ENCODE peak calls at places on chromosomes 16 and 17, in six cellular contexts. One of them, this sample, is unnamed. For H3K4me1, the result is how much of the 10 kb centered on the place peaks cover.

GRCh38 chr17:2975469-2975958 is 87.9 kb downstream of the OR1D5 start:
- DNase-seq in naive thymus-derived CD4-positive, alpha-beta T cell: no peak
- DNase-seq in CD4-positive, alpha-beta memory T cell: no peak
- DNase-seq in OCI-LY7: no peak
- DNase-seq in GM23248: no peak
- DNase-seq in CD8-positive, alpha-beta memory T cell: no peak
- DNase-seq in this sample: no peak

GRCh38 chr17:63985387-63986140 is 12.6 kb upstream of the PRR29 start:
- DNase-seq in naive thymus-derived CD4-positive, alpha-beta T cell: no peak
- DNase-seq in CD4-positive, alpha-beta memory T cell: no peak
- DNase-seq in OCI-LY7: no peak
- DNase-seq in GM23248: no peak
- DNase-seq in CD8-positive, alpha-beta memory T cell: no peak
- DNase-seq in this sample: no peak

GRCh38 chr17:63838586-63839184 is 3.8 kb downstream of the SMARCD2 start:
- DNase-seq in naive thymus-derived CD4-positive, alpha-beta T cell: no peak
- DNase-seq in CD4-positive, alpha-beta memory T cell: no peak
- DNase-seq in OCI-LY7: no peak
- DNase-seq in GM23248: peak
- DNase-seq in CD8-positive, alpha-beta memory T cell: no peak
- DNase-seq in this sample: no peak

GRCh38 chr17:76811028-76811427 is 57.2 kb upstream of the MGAT5B start:
- DNase-seq in naive thymus-derived CD4-positive, alpha-beta T cell: no peak
- DNase-seq in CD4-positive, alpha-beta memory T cell: no peak
- DNase-seq in OCI-LY7: no peak
- DNase-seq in GM23248: no peak
- DNase-seq in CD8-positive, alpha-beta memory T cell: no peak
- DNase-seq in this sample: no peak

GRCh38 chr16:54873081-54873480 is 57.6 kb upstream of the IRX5 start:
- DNase-seq in naive thymus-derived CD4-positive, alpha-beta T cell: no peak
- DNase-seq in CD4-positive, alpha-beta memory T cell: no peak
- DNase-seq in OCI-LY7: no peak
- DNase-seq in GM23248: peak
- DNase-seq in CD8-positive, alpha-beta memory T cell: no peak
- DNase-seq in this sample: no peak

GRCh38 chr17:82376042-82376730 is 4.6 kb downstream of the UTS2R start:
- DNase-seq in naive thymus-derived CD4-positive, alpha-beta T cell: no peak
- DNase-seq in CD4-positive, alpha-beta memory T cell: no peak
- DNase-seq in OCI-LY7: no peak
- DNase-seq in GM23248: no peak
- DNase-seq in CD8-positive, alpha-beta memory T cell: no peak
- DNase-seq in this sample: no peak

GRCh38 chr17:17204041-17204591 is 2.0 kb downstream of the PLD6 start:
- DNase-seq in naive thymus-derived CD4-positive, alpha-beta T cell: no peak
- DNase-seq in CD4-positive, alpha-beta memory T cell: no peak
- DNase-seq in OCI-LY7: no peak
- DNase-seq in GM23248: no peak
- DNase-seq in CD8-positive, alpha-beta memory T cell: peak
- DNase-seq in this sample: no peak

GRCh38 chr17:38746893-38747384 is 1.2 kb downstream of the PCGF2 start:
- DNase-seq in naive thymus-derived CD4-positive, alpha-beta T cell: no peak
- DNase-seq in CD4-positive, alpha-beta memory T cell: no peak
- DNase-seq in OCI-LY7: peak
- DNase-seq in GM23248: peak
- DNase-seq in CD8-positive, alpha-beta memory T cell: no peak
- DNase-seq in this sample: no peak

GRCh38 chr16:79510879-79511278 is 89.7 kb downstream of the MAF start:
- DNase-seq in naive thymus-derived CD4-positive, alpha-beta T cell: no peak
- DNase-seq in CD4-positive, alpha-beta memory T cell: no peak
- DNase-seq in OCI-LY7: no peak
- DNase-seq in GM23248: no peak
- DNase-seq in CD8-positive, alpha-beta memory T cell: no peak
- DNase-seq in this sample: no peak

GRCh38 chr17:79174905-79175856 is 100.6 kb downstream of the ENGASE start:
- DNase-seq in naive thymus-derived CD4-positive, alpha-beta T cell: no peak
- DNase-seq in CD4-positive, alpha-beta memory T cell: no peak
- DNase-seq in OCI-LY7: no peak
- DNase-seq in GM23248: peak
- DNase-seq in CD8-positive, alpha-beta memory T cell: no peak
- DNase-seq in this sample: no peak

GRCh38 chr17:10114931-10115535 is 83.4 kb downstream of the GAS7 start:
- DNase-seq in naive thymus-derived CD4-positive, alpha-beta T cell: peak
- DNase-seq in CD4-positive, alpha-beta memory T cell: peak
- DNase-seq in OCI-LY7: peak
- DNase-seq in GM23248: peak
- DNase-seq in CD8-positive, alpha-beta memory T cell: peak
- DNase-seq in this sample: peak

GRCh38 chr16:84085774-84086173 is 31.0 kb downstream of the MBTPS1 start:
- DNase-seq in naive thymus-derived CD4-positive, alpha-beta T cell: no peak
- DNase-seq in CD4-positive, alpha-beta memory T cell: no peak
- DNase-seq in OCI-LY7: peak
- DNase-seq in GM23248: no peak
- DNase-seq in CD8-positive, alpha-beta memory T cell: no peak
- DNase-seq in this sample: peak
- H3K4me1 ChIP-seq in naive thymus-derived CD4-positive, alpha-beta T cell: under half
- H3K4me1 ChIP-seq in CD4-positive, alpha-beta memory T cell: under half
- H3K4me1 ChIP-seq in OCI-LY7: half or more
- H3K4me1 ChIP-seq in GM23248: under half
- H3K4me1 ChIP-seq in CD8-positive, alpha-beta memory T cell: under half
- H3K4me1 ChIP-seq in this sample: under half

GRCh38 chr17:27532269-27533067 is 76.2 kb downstream of the KSR1 start:
- DNase-seq in naive thymus-derived CD4-positive, alpha-beta T cell: no peak
- DNase-seq in CD4-positive, alpha-beta memory T cell: no peak
- DNase-seq in OCI-LY7: no peak
- DNase-seq in GM23248: no peak
- DNase-seq in CD8-positive, alpha-beta memory T cell: no peak
- DNase-seq in this sample: no peak

GRCh38 chr17:27526603-27527002 is 70.4 kb downstream of the KSR1 start:
- DNase-seq in naive thymus-derived CD4-positive, alpha-beta T cell: peak
- DNase-seq in CD4-positive, alpha-beta memory T cell: no peak
- DNase-seq in OCI-LY7: no peak
- DNase-seq in GM23248: peak
- DNase-seq in CD8-positive, alpha-beta memory T cell: no peak
- DNase-seq in this sample: no peak

GRCh38 chr17:27530791-27531391 is 74.6 kb downstream of the KSR1 start:
- DNase-seq in naive thymus-derived CD4-positive, alpha-beta T cell: no peak
- DNase-seq in CD4-positive, alpha-beta memory T cell: no peak
- DNase-seq in OCI-LY7: no peak
- DNase-seq in GM23248: no peak
- DNase-seq in CD8-positive, alpha-beta memory T cell: no peak
- DNase-seq in this sample: no peak

GRCh38 chr17:27531469-27531948 is 75.3 kb downstream of the KSR1 start:
- DNase-seq in naive thymus-derived CD4-positive, alpha-beta T cell: no peak
- DNase-seq in CD4-positive, alpha-beta memory T cell: no peak
- DNase-seq in OCI-LY7: no peak
- DNase-seq in GM23248: no peak
- DNase-seq in CD8-positive, alpha-beta memory T cell: no peak
- DNase-seq in this sample: no peak

GRCh38 chr17:27529230-27529796 is 73.1 kb downstream of the KSR1 start:
- DNase-seq in naive thymus-derived CD4-positive, alpha-beta T cell: no peak
- DNase-seq in CD4-positive, alpha-beta memory T cell: no peak
- DNase-seq in OCI-LY7: peak
- DNase-seq in GM23248: no peak
- DNase-seq in CD8-positive, alpha-beta memory T cell: no peak
- DNase-seq in this sample: no peak
- H3K4me1 ChIP-seq in naive thymus-derived CD4-positive, alpha-beta T cell: under half
- H3K4me1 ChIP-seq in CD4-positive, alpha-beta memory T cell: under half
- H3K4me1 ChIP-seq in OCI-LY7: under half
- H3K4me1 ChIP-seq in GM23248: under half
- H3K4me1 ChIP-seq in CD8-positive, alpha-beta memory T cell: under half
- H3K4me1 ChIP-seq in this sample: under half

GRCh38 chr17:50059256-50059655 is 3.3 kb downstream of the ITGA3 start:
- DNase-seq in naive thymus-derived CD4-positive, alpha-beta T cell: no peak
- DNase-seq in CD4-positive, alpha-beta memory T cell: no peak
- DNase-seq in OCI-LY7: no peak
- DNase-seq in GM23248: no peak
- DNase-seq in CD8-positive, alpha-beta memory T cell: no peak
- DNase-seq in this sample: no peak
- H3K4me1 ChIP-seq in naive thymus-derived CD4-positive, alpha-beta T cell: under half
- H3K4me1 ChIP-seq in CD4-positive, alpha-beta memory T cell: under half
- H3K4me1 ChIP-seq in OCI-LY7: under half
- H3K4me1 ChIP-seq in GM23248: half or more
- H3K4me1 ChIP-seq in CD8-positive, alpha-beta memory T cell: under half
- H3K4me1 ChIP-seq in this sample: under half

DNA sequence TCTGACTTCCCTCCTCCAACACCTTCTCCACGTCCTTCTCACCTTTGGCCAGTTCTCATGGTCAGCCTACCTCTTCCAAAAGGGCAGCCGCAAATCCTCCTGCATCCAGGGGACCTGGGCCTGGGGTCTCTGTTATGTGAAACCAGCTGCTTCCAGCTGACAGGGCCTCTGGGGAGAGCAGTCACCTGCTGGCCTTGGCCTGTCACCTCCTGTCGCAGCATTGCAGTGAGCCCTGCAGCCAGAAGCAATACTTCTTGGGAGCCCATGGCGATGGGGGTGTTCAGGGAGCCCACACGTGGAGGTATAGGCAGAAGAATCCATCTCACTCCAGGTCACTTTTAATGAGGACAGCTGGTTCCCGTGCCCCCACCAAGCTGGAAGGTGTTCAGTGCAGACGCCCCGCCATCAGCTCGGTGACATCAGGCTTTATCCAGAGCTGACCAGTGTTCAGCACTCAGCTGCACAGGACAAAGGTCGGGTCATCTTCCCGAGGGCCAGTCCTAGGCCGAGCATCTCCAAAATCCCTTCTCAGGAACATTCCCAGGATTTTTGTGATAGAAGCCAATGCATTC is 1.7 kb upstream of the SLC47A2 start:
- DNase-seq in naive thymus-derived CD4-positive, alpha-beta T cell: no peak
- DNase-seq in CD4-positive, alpha-beta memory T cell: no peak
- DNase-seq in OCI-LY7: no peak
- DNase-seq in GM23248: no peak
- DNase-seq in CD8-positive, alpha-beta memory T cell: no peak
- DNase-seq in this sample: no peak
- H3K4me1 ChIP-seq in naive thymus-derived CD4-positive, alpha-beta T cell: under half
- H3K4me1 ChIP-seq in CD4-positive, alpha-beta memory T cell: under half
- H3K4me1 ChIP-seq in OCI-LY7: under half
- H3K4me1 ChIP-seq in GM23248: under half
- H3K4me1 ChIP-seq in CD8-positive, alpha-beta memory T cell: under half
- H3K4me1 ChIP-seq in this sample: under half

GRCh38 chr17:7238418-7239090 is 703 bp downstream of the PHF23 start:
- DNase-seq in naive thymus-derived CD4-positive, alpha-beta T cell: no peak
- DNase-seq in CD4-positive, alpha-beta memory T cell: no peak
- DNase-seq in OCI-LY7: peak
- DNase-seq in GM23248: peak
- DNase-seq in CD8-positive, alpha-beta memory T cell: peak
- DNase-seq in this sample: peak

GRCh38 chr17:7236808-7237207 is 2.4 kb downstream of the PHF23 start:
- DNase-seq in naive thymus-derived CD4-positive, alpha-beta T cell: no peak
- DNase-seq in CD4-positive, alpha-beta memory T cell: no peak
- DNase-seq in OCI-LY7: no peak
- DNase-seq in GM23248: no peak
- DNase-seq in CD8-positive, alpha-beta memory T cell: no peak
- DNase-seq in this sample: no peak

GRCh38 chr17:7235693-7236665 is 1.7 kb upstream of the DVL2 start:
- DNase-seq in naive thymus-derived CD4-positive, alpha-beta T cell: no peak
- DNase-seq in CD4-positive, alpha-beta memory T cell: no peak
- DNase-seq in OCI-LY7: no peak
- DNase-seq in GM23248: peak
- DNase-seq in CD8-positive, alpha-beta memory T cell: no peak
- DNase-seq in this sample: no peak

GRCh38 chr17:7237761-7238417 is 1.4 kb downstream of the PHF23 start:
- DNase-seq in naive thymus-derived CD4-positive, alpha-beta T cell: peak
- DNase-seq in CD4-positive, alpha-beta memory T cell: peak
- DNase-seq in OCI-LY7: peak
- DNase-seq in GM23248: peak
- DNase-seq in CD8-positive, alpha-beta memory T cell: peak
- DNase-seq in this sample: peak

DNA sequence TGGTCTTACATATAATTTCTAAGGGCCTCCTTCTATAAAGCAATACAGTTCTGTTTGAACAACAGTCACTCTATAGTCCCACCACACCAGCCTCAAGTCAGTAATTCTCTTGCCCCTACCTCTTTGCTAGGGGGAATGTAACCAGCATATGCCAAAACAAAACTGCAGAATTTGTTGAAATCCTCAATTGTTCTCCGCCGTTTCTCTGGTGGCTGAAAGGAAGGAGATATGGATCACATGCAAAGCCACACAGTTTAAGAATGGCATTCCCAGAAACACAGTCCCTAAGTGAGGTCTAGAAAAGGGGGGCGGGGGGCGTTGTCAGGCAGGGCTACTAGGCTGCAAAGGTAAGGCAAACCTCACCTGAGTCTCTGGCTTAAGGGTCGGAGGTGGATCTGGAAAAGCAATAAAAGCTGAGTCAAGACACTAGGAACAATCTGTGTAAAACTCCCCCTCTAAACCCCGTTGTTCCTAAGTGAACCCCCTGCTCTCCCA is 1.9 kb downstream of the PHF23 start:
- DNase-seq in naive thymus-derived CD4-positive, alpha-beta T cell: no peak
- DNase-seq in CD4-positive, alpha-beta memory T cell: no peak
- DNase-seq in OCI-LY7: no peak
- DNase-seq in GM23248: no peak
- DNase-seq in CD8-positive, alpha-beta memory T cell: no peak
- DNase-seq in this sample: no peak
- H3K4me1 ChIP-seq in naive thymus-derived CD4-positive, alpha-beta T cell: under half
- H3K4me1 ChIP-seq in CD4-positive, alpha-beta memory T cell: half or more
- H3K4me1 ChIP-seq in OCI-LY7: half or more
- H3K4me1 ChIP-seq in GM23248: under half
- H3K4me1 ChIP-seq in CD8-positive, alpha-beta memory T cell: half or more
- H3K4me1 ChIP-seq in this sample: half or more

DNA sequence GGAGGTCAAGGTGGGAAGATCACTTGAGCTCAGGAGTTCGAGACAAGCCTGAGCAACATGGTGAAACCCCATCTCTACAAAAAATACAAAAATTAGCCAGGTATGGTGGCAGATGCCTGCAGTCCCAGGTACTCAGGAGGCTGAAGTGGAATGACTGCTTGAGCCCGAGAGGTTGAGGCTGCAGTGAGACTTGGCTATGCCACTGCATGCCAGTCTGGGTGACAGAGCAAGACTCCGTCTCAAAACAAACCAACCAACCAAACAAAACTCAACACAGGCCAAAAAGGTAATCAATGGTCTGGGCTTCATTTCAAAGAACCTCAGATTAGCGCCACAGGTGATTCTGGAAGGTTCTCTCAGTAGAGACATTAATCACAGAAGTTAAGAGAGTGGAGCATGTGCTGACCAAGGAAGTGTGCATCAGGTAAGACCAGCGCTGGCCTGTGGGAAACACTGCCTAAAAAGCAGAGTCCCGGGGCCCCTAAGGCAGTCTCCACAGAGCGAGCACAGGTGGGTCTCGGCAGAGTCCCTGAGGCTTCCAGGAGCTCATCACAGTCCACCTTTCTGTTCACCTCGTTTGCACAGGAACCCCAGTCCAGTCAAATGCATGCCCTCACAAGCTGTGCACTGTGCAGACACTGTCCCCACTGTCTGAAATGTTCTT is 71.5 kb upstream of the TRAP1 start:
- DNase-seq in naive thymus-derived CD4-positive, alpha-beta T cell: no peak
- DNase-seq in CD4-positive, alpha-beta memory T cell: no peak
- DNase-seq in OCI-LY7: no peak
- DNase-seq in GM23248: no peak
- DNase-seq in CD8-positive, alpha-beta memory T cell: no peak
- DNase-seq in this sample: no peak
- H3K4me1 ChIP-seq in naive thymus-derived CD4-positive, alpha-beta T cell: under half
- H3K4me1 ChIP-seq in CD4-positive, alpha-beta memory T cell: under half
- H3K4me1 ChIP-seq in OCI-LY7: under half
- H3K4me1 ChIP-seq in GM23248: under half
- H3K4me1 ChIP-seq in CD8-positive, alpha-beta memory T cell: under half
- H3K4me1 ChIP-seq in this sample: under half

DNA sequence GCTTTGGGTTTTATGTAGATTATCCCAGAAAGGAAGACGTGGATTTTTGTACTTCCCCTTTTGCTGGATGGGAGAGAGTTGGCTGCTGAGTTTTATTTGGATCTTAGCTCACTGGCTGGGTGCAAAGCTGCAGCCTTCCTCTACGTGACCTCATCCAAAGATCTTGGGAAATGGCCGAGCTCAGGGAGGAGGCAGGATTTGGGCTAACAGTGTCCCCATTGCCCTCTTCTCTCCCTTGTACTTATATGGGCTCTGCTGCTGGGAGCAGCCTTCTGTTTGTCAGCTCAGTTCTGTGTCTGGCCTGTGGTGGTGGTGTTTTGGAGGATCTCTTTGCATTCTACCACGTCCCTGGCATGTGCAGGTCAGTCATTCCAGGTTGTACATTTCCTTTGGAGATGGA is 2.0 kb downstream of the AOC3 start:
- DNase-seq in naive thymus-derived CD4-positive, alpha-beta T cell: no peak
- DNase-seq in CD4-positive, alpha-beta memory T cell: no peak
- DNase-seq in OCI-LY7: no peak
- DNase-seq in GM23248: no peak
- DNase-seq in CD8-positive, alpha-beta memory T cell: no peak
- DNase-seq in this sample: no peak
- H3K4me1 ChIP-seq in naive thymus-derived CD4-positive, alpha-beta T cell: under half
- H3K4me1 ChIP-seq in CD4-positive, alpha-beta memory T cell: under half
- H3K4me1 ChIP-seq in OCI-LY7: under half
- H3K4me1 ChIP-seq in GM23248: under half
- H3K4me1 ChIP-seq in CD8-positive, alpha-beta memory T cell: under half
- H3K4me1 ChIP-seq in this sample: under half